ENCODE peak calls at places on chromosomes 11 and 22, in ten cellular contexts. C is mucosa of descending colon, S is AG10803, N is HepG2, L is left ventricle myocardium inferior, V is RWPE1, T is astrocyte of the spinal cord, D is tibial artery, G is cardiac fibroblast, J is choroid plexus epithelial cell. E is an unnamed sample.

GRCh38 chr11:28666632-28667031 is 558.4 kb downstream of the METTL15 start:
- DNase-seq in N (no peak), D (no peak), L (no peak), T (peak; percentile 60), S (peak; percentile 84), J (peak; percentile 70), C (no peak), V (no peak), G (no peak), E (no peak)

GRCh38 chr11:1520987-1521349 is 34.4 kb upstream of the MOB2 start:
- DNase-seq in J (peak; percentile 24), N (no peak), T (no peak), C (no peak), D (no peak), V (no peak), S (no peak), G (no peak), L (peak; percentile 46), E (no peak)

GRCh38 chr11:75982309-75982708 is 167.3 kb downstream of the UVRAG start:
- DNase-seq in S (no peak), C (no peak), L (no peak), D (no peak), G (no peak), N (no peak), T (no peak), J (no peak), V (no peak), E (peak; percentile 4)

GRCh38 chr11:64788321-64789215 is 10.2 kb upstream of the SF1 start:
- DNase-seq in T (no peak), C (peak; percentile 44), G (no peak), N (no peak), S (no peak), V (no peak), L (no peak), J (no peak), D (no peak), E (no peak)

GRCh38 chr11:33775832-33776231 is 1.5 kb upstream of the FBXO3 start:
- DNase-seq in J (no peak), N (no peak), L (no peak), D (no peak), S (no peak), T (no peak), C (no peak), G (no peak), V (no peak), E (peak; percentile 32)

GRCh38 chr11:19253149-19253540 is 12.4 kb upstream of the E2F8 start:
- DNase-seq in L (no peak), S (no peak), J (no peak), C (peak; percentile 64), N (no peak), T (no peak), D (no peak), V (no peak), G (peak; percentile 48), E (no peak)

GRCh38 chr11:68904458-68904847 is 762 bp downstream of the IGHMBP2 start:
- DNase-seq in N (no peak), S (no peak), G (peak; percentile 11), J (no peak), V (peak; percentile 41), L (peak; percentile 30), C (no peak), T (no peak), D (peak; percentile 76), E (peak; percentile 56)

GRCh38 chr11:64969209-64969608 is 2.7 kb downstream of the MAJIN start:
- DNase-seq in S (peak; percentile 9), V (peak; percentile 67), C (no peak), T (peak; percentile 29), J (peak; percentile 29), N (no peak), L (no peak), D (no peak), G (no peak), E (no peak)

GRCh38 chr11:57567210-57567511 is 311 bp downstream of the UBE2L6 start:
- DNase-seq in C (no peak), G (peak; percentile 13), T (peak; percentile 13), S (peak; percentile 6), N (no peak), V (peak; percentile 34), D (no peak), L (no peak), J (peak; percentile 25), E (peak; percentile 45)

GRCh38 chr11:64122411-64123101 is 43.4 kb downstream of the MACROD1 start:
- DNase-seq in N (no peak), J (no peak), T (no peak), V (no peak), D (no peak), C (no peak), S (no peak), G (no peak), L (no peak), E (no peak)

GRCh38 chr11:68358416-68358815 is 46.0 kb downstream of the LRP5 start:
- DNase-seq in D (no peak), C (no peak), T (peak; percentile 37), V (no peak), G (no peak), S (peak; percentile 25), N (no peak), J (peak; percentile 69), L (no peak), E (no peak)

GRCh38 chr11:115819014-115819413 is 314.8 kb upstream of the CADM1 start:
- DNase-seq in T (no peak), J (no peak), G (no peak), N (no peak), C (no peak), D (no peak), L (no peak), S (no peak), V (no peak), E (no peak)

GRCh38 chr11:105781807-105782206 is 171.9 kb downstream of the GRIA4 start:
- DNase-seq in D (no peak), S (no peak), T (no peak), N (no peak), C (no peak), J (no peak), L (no peak), G (no peak), V (no peak), E (no peak)

GRCh38 chr22:29030618-29031235 is 30.9 kb downstream of the C22orf31 start:
- DNase-seq in L (peak; percentile 73), T (peak; percentile 96), G (peak; percentile 82), D (peak; percentile 84), S (peak; percentile 59), C (peak; percentile 82), J (peak; percentile 88), V (peak; percentile 56), N (peak; percentile 93), E (no peak)

GRCh38 chr22:29032584-29032983 is 29.0 kb downstream of the C22orf31 start:
- DNase-seq in T (peak; percentile 5), D (no peak), N (no peak), V (no peak), S (no peak), G (peak; percentile 14), J (no peak), C (no peak), L (no peak), E (no peak)

GRCh38 chr22:29030016-29030617 is 31.5 kb downstream of the C22orf31 start:
- DNase-seq in D (no peak), J (peak; percentile 57), S (peak; percentile 41), T (peak; percentile 76), V (peak; percentile 13), L (no peak), G (peak; percentile 24), C (no peak), N (peak; percentile 72), E (no peak)

GRCh38 chr22:29031236-29031982 is 30.2 kb downstream of the C22orf31 start:
- DNase-seq in V (peak; percentile 41), L (no peak), G (peak; percentile 92), N (peak; percentile 93), C (peak; percentile 66), S (peak; percentile 87), D (peak; percentile 89), J (peak; percentile 97), T (peak; percentile 99), E (no peak)

DNA sequence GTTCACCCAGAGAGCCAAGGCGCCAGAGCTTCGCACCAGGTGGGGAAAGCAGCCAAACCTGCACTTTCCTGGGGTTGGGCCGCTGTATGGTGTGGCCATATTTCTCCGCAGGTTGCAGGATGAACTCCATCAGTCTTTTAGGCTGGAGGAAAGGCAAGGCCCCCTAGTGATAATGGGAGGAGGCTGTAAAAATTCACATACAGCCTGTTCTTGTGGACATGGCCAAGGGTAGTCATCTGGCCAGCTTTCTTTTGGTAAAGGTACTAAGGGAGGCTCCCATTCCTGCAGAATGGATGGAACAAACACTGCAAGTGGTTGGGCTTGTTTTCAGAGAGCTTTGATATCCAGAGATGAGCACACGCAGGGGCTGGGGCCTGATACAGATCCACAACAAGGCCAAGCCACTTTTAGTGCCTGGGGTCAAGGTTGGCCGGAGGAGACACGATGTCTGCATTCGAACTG is 29.6 kb downstream of the C22orf31 start:
- DNase-seq in S (no peak), G (peak; percentile 7), V (no peak), L (no peak), T (no peak), J (peak; percentile 26), N (peak; percentile 78), C (no peak), D (no peak), E (no peak)
- TF ChIP-seq CTCF in S (no peak), G (no peak), V (no peak), L (no peak), T (peak; percentile 2), J (peak; percentile 26), N (peak; percentile 5), C (no peak), D (no peak), E (no peak)

DNA sequence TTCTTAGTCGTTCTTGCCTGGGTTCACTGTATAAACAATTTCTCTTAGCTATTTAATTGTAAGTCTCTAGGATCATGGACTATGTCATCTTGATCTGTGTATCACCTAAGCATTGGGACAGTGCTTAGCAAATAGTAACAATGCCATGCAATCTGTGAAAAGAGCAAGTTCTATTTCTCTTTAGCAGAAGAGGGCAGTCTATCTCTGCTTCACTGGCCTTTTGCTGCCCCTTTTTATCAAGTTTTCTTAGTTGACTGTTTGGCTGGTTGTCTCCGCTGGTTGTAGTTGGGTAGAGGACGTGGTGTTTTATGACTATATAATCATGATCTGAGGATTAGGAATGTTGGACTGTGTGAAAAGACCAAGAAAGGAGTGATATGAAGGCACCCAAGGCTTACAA is 315.0 kb downstream of the JRKL start:
- DNase-seq in L (no peak), C (no peak), N (no peak), J (peak; percentile 11), V (no peak), T (peak; percentile 3), G (peak; percentile 20), D (no peak), S (no peak), E (no peak)
- TF ChIP-seq CTCF in L (peak; percentile 22), C (no peak), N (no peak), J (peak; percentile 24), V (no peak), T (peak; percentile 8), G (no peak), D (no peak), S (no peak), E (no peak)

GRCh38 chr11:126791446-126791845 is 209.1 kb downstream of the KIRREL3 start:
- DNase-seq in S (no peak), T (no peak), C (no peak), N (no peak), L (no peak), G (no peak), J (no peak), D (no peak), V (no peak), E (no peak)
- TF ChIP-seq CTCF in S (peak; percentile 12), T (no peak), C (no peak), N (no peak), L (no peak), G (no peak), J (no peak), D (no peak), V (no peak), E (no peak)

GRCh38 chr22:39106326-39106725 is 9.3 kb downstream of the APOBEC3H start:
- DNase-seq in S (no peak), V (no peak), G (no peak), L (no peak), D (no peak), C (no peak), N (peak; percentile 52), J (no peak), T (no peak), E (no peak)
- TF ChIP-seq CTCF in S (no peak), V (no peak), G (no peak), L (no peak), D (no peak), C (no peak), N (no peak), J (no peak), T (no peak), E (no peak)

E was measured in GM20000.